ENCODE peak calls at places on chromosomes 2 and 18, in five cellular contexts. U is midbrain, C is NCI-H460, L is GDM1, I is pons. T is an unnamed sample.

GRCh38 chr2:37168217-37168981 is 11.6 kb upstream of the EIF2AK2 start:
- DNase-seq in L (peak), C (peak), U (no peak), I (peak), T (no peak)

GRCh38 chr2:133341575-133341974 is 226.7 kb downstream of the NCKAP5 start:
- DNase-seq in C (no peak), L (no peak), U (no peak), I (no peak), T (no peak)

GRCh38 chr2:145740302-145740701 is 1220.4 kb upstream of the ZEB2 start:
- DNase-seq in I (no peak), C (no peak), L (no peak), U (no peak), T (no peak)

GRCh38 chr18:13834501-13835015 is 10.6 kb downstream of the MC5R start:
- DNase-seq in U (no peak), C (peak), I (no peak), L (no peak), T (no peak)

GRCh38 chr2:170362895-170363582 is 185.1 kb downstream of the MYO3B start:
- DNase-seq in L (no peak), I (no peak), U (no peak), C (no peak), T (no peak)

GRCh38 chr18:35408843-35409261 is 31.7 kb upstream of the ZNF396 start:
- DNase-seq in U (no peak), L (no peak), C (no peak), I (no peak), T (no peak)

GRCh38 chr2:206863196-206863595 is 76.1 kb upstream of the CPO start:
- DNase-seq in L (no peak), I (no peak), C (no peak), U (no peak), T (no peak)

GRCh38 chr2:7026740-7027139 is 109.5 kb downstream of the RNF144A start:
- DNase-seq in C (no peak), U (no peak), I (no peak), L (no peak), T (no peak)

GRCh38 chr2:86366651-86367500 is 29.4 kb upstream of the REEP1 start:
- DNase-seq in U (no peak), I (no peak), L (no peak), C (no peak), T (no peak)

GRCh38 chr2:194087569-194087968 is 1569.5 kb upstream of the SLC39A10 start:
- DNase-seq in L (no peak), U (no peak), C (no peak), I (no peak), T (no peak)

GRCh38 chr18:79515331-79515730 is 119.6 kb downstream of the NFATC1 start:
- DNase-seq in I (no peak), U (no peak), C (no peak), L (no peak), T (no peak)

GRCh38 chr2:232308986-232309385 is 69.6 kb upstream of the ALPP start:
- DNase-seq in U (no peak), C (no peak), I (no peak), L (no peak), T (no peak)

GRCh38 chr18:21911551-21911950 is 171.0 kb downstream of the MIB1 start:
- DNase-seq in I (no peak), L (no peak), C (no peak), U (no peak), T (no peak)

GRCh38 chr2:26008851-26009566 is 24.9 kb upstream of the RAB10 start:
- DNase-seq in I (peak), L (peak), U (peak), C (peak), T (peak)

GRCh38 chr18:45793295-45793965 is 32.0 kb upstream of the SIGLEC15 start:
- DNase-seq in U (no peak), I (no peak), C (peak), L (no peak), T (no peak)

GRCh38 chr2:227703280-227703732 is 14.5 kb downstream of the SLC19A3 start:
- DNase-seq in L (no peak), U (no peak), C (no peak), I (no peak), T (no peak)

GRCh38 chr2:55223958-55224760 is 7.9 kb downstream of the CLHC1 start:
- DNase-seq in L (no peak), C (no peak), I (peak), U (no peak), T (no peak)

GRCh38 chr18:28863396-28863795 is 686.5 kb upstream of the CDH2 start:
- DNase-seq in I (no peak), C (no peak), L (no peak), U (no peak), T (no peak)

GRCh38 chr2:145623136-145623535 is 1103.2 kb upstream of the ZEB2 start:
- DNase-seq in I (no peak), U (no peak), L (no peak), C (no peak), T (no peak)

GRCh38 chr18:76486600-76486999 is 8.4 kb downstream of the ZNF516 start:
- DNase-seq in L (no peak), I (no peak), C (no peak), U (no peak), T (no peak)

GRCh38 chr18:9516437-9517064 is 41.2 kb downstream of the RALBP1 start:
- DNase-seq in U (peak), L (peak), C (peak), I (peak), T (no peak)

GRCh38 chr2:107414376-107414775 is 412.3 kb upstream of the RGPD4 start:
- DNase-seq in U (no peak), L (no peak), C (no peak), I (no peak), T (no peak)

GRCh38 chr2:152506843-152507242 is 171.9 kb downstream of the FMNL2 start:
- DNase-seq in I (peak), U (no peak), C (peak), L (no peak), T (no peak)

GRCh38 chr2:26735883-26736588 is 28.0 kb upstream of the SLC35F6 start:
- DNase-seq in U (peak), L (no peak), C (no peak), I (no peak), T (no peak)

GRCh38 chr2:181806039-181806392 is 85.5 kb upstream of the ITPRID2 start:
- DNase-seq in I (peak), L (no peak), C (no peak), U (no peak), T (no peak)

GRCh38 chr2:54065411-54065810 is 50.0 kb upstream of the ACYP2 start:
- DNase-seq in C (no peak), I (peak), L (no peak), U (no peak), T (no peak)

GRCh38 chr2:28480403-28481049 is 15.3 kb upstream of the PLB1 start:
- DNase-seq in C (no peak), L (no peak), U (no peak), I (no peak), T (no peak)

GRCh38 chr2:225570000-225570399 is 170.5 kb downstream of the NYAP2 start:
- DNase-seq in I (no peak), L (no peak), C (no peak), U (no peak), T (no peak)

GRCh38 chr2:172864182-172864581 is 128.5 kb downstream of the RAPGEF4 start:
- DNase-seq in U (peak), I (peak), L (peak), C (peak), T (no peak)

GRCh38 chr2:218618102-218618860 is 10.6 kb downstream of the PLCD4 start:
- DNase-seq in L (no peak), U (no peak), I (no peak), C (no peak), T (no peak)

GRCh38 chr2:43367014-43367782 is 140.8 kb upstream of the ZFP36L2 start:
- DNase-seq in I (no peak), L (no peak), C (no peak), U (no peak), T (peak)

GRCh38 chr18:75129717-75130477 is 79.0 kb downstream of the PTGR3 start:
- DNase-seq in U (no peak), L (no peak), C (no peak), I (no peak), T (no peak)

GRCh38 chr2:30213326-30213725 is 18.0 kb upstream of the LBH start:
- DNase-seq in C (no peak), L (no peak), I (no peak), U (no peak), T (no peak)

GRCh38 chr2:10129490-10129889 is 7.0 kb downstream of the RRM2 start:
- DNase-seq in U (no peak), I (no peak), L (no peak), C (no peak), T (no peak)

T was measured in SIG-M5.